ENCODE peak calls at places on chromosomes 16 and 17, in four cellular contexts. K is HEK293T, C is NCI-H1105 treated with DMSO at 0.1 percent for 48 hours, H is heart left ventricle. A is an unnamed sample.

GRCh38 chr16:72848759-72849664 is 198.9 kb downstream of the ZFHX3 start:
- DNase-seq in K (peak), H (peak), C (peak), A (peak)

GRCh38 chr16:11327277-11328171 is 17.7 kb upstream of the RMI2 start:
- DNase-seq in K (no peak), C (no peak), H (no peak), A (no peak)

GRCh38 chr16:49859139-49859947 is 3.4 kb upstream of the ZNF423 start:
- DNase-seq in H (peak), C (no peak), K (no peak), A (peak)

GRCh38 chr17:40560592-40561293 is 4.5 kb downstream of the CCR7 start:
- DNase-seq in K (no peak), C (no peak), H (no peak), A (peak)

GRCh38 chr17:82882715-82883446 is 43.1 kb upstream of the ZNF750 start:
- DNase-seq in C (no peak), K (no peak), H (no peak), A (no peak)

GRCh38 chr16:11672206-11673090 is 4.2 kb downstream of the SNN start:
- DNase-seq in K (no peak), C (no peak), H (peak), A (no peak)

GRCh38 chr16:14325921-14326401 is 254.8 kb downstream of the MRTFB start:
- DNase-seq in H (peak), K (peak), C (peak), A (no peak)

GRCh38 chr16:28193530-28194423 is 18.0 kb downstream of the XPO6 start:
- DNase-seq in H (no peak), C (no peak), K (no peak), A (no peak)

GRCh38 chr17:65550075-65550635 is 11.3 kb downstream of the AXIN2 start:
- DNase-seq in C (no peak), K (no peak), H (no peak), A (no peak)

GRCh38 chr17:82356845-82357355 is 2.1 kb upstream of the TEX19 start:
- DNase-seq in H (no peak), K (no peak), C (no peak), A (no peak)

GRCh38 chr17:76252040-76252954 is 12.0 kb upstream of the RNF157 start:
- DNase-seq in K (no peak), H (no peak), C (no peak), A (peak)

GRCh38 chr16:1979271-1980025 is 1.8 kb downstream of the NOXO1 start:
- DNase-seq in K (no peak), H (no peak), C (no peak), A (no peak)

GRCh38 chr16:51453296-51453695 is 302.2 kb upstream of the SALL1 start:
- DNase-seq in H (no peak), C (no peak), K (no peak), A (no peak)

GRCh38 chr17:64200080-64201042 is 62.7 kb downstream of the TEX2 start:
- DNase-seq in H (no peak), K (no peak), C (no peak), A (no peak)

GRCh38 chr17:15946611-15947120 is 1.7 kb downstream of the ADORA2B start:
- DNase-seq in C (no peak), H (no peak), K (no peak), A (no peak)

GRCh38 chr16:68287276-68288251 is 23.2 kb downstream of the SLC7A6OS start:
- DNase-seq in K (no peak), H (peak), C (no peak), A (peak)

GRCh38 chr17:46061435-46061834 is 62.4 kb downstream of the STH start:
- DNase-seq in H (no peak), K (peak), C (peak), A (no peak)

GRCh38 chr16:25374556-25374955 is 116.9 kb upstream of the ZKSCAN2 start:
- DNase-seq in H (no peak), C (no peak), K (no peak), A (no peak)

GRCh38 chr16:90031931-90032663 is 12.8 kb upstream of the DBNDD1 start:
- DNase-seq in H (no peak), K (no peak), C (no peak), A (no peak)

GRCh38 chr16:29710227-29711219 is 31.5 kb downstream of the QPRT start:
- DNase-seq in K (peak), H (no peak), C (peak), A (no peak)

GRCh38 chr17:31085563-31085962 is 9.2 kb upstream of the NF1 start:
- DNase-seq in K (no peak), C (no peak), H (no peak), A (no peak)

GRCh38 chr17:77667478-77667877 is 291.0 kb upstream of the TNRC6C start:
- DNase-seq in C (no peak), K (no peak), H (no peak), A (no peak)

GRCh38 chr16:17416461-17417221 is 54.1 kb downstream of the XYLT1 start:
- DNase-seq in H (peak), C (no peak), K (no peak), A (no peak)

GRCh38 chr16:11005611-11005975 is 61.2 kb downstream of the CLEC16A start:
- DNase-seq in K (no peak), H (no peak), C (no peak), A (no peak)

GRCh38 chr16:12162151-12162559 is 185.6 kb downstream of the SNX29 start:
- DNase-seq in K (no peak), H (no peak), C (no peak), A (no peak)

GRCh38 chr16:85417156-85417860 is 195.8 kb upstream of the GSE1 start:
- DNase-seq in K (no peak), C (no peak), H (no peak), A (peak)

GRCh38 chr17:8785547-8786412 is 13.4 kb downstream of the MFSD6L start:
- DNase-seq in C (peak), K (peak), H (peak), A (peak)

GRCh38 chr17:41773731-41774193 is 12.7 kb downstream of the JUP start:
- DNase-seq in K (no peak), C (no peak), H (no peak), A (no peak)

GRCh38 chr16:80806957-80807356 is 2.6 kb upstream of the CDYL2 start:
- DNase-seq in C (no peak), K (no peak), H (peak), A (no peak)

GRCh38 chr17:1931759-1932579 is 93.2 kb downstream of the RTN4RL1 start:
- DNase-seq in C (peak), K (no peak), H (peak), A (no peak)

A was measured in cardiac septum.